ENCODE peak calls at places on chromosomes 7 and 10, in ten cellular contexts. One of them, this sample, is unnamed. For H3K4me1, the result is how much of the 10 kb centered on the place peaks cover.

GRCh38 chr10:87734987-87735827 is 75.5 kb downstream of the PAPSS2 start:
- DNase-seq in upper lobe of left lung: no peak
- DNase-seq in stomach: no peak
- DNase-seq in esophagus muscularis mucosa: no peak
- DNase-seq in thyroid gland: peak
- DNase-seq in suprapubic skin: no peak
- DNase-seq in right lobe of liver: no peak
- DNase-seq in transverse colon: no peak
- DNase-seq in body of pancreas: peak
- DNase-seq in tibial nerve: peak
- DNase-seq in this sample: no peak

GRCh38 chr10:122139627-122140151 is 131.4 kb upstream of the BTBD16 start:
- DNase-seq in thyroid gland: no peak
- DNase-seq in right lobe of liver: no peak
- DNase-seq in transverse colon: no peak
- DNase-seq in tibial nerve: no peak
- DNase-seq in body of pancreas: no peak
- DNase-seq in esophagus muscularis mucosa: no peak
- DNase-seq in stomach: no peak
- DNase-seq in upper lobe of left lung: no peak
- DNase-seq in suprapubic skin: no peak
- DNase-seq in this sample: no peak

GRCh38 chr10:94042001-94042813 is 48.5 kb downstream of the PLCE1 start:
- DNase-seq in transverse colon: no peak
- DNase-seq in upper lobe of left lung: no peak
- DNase-seq in tibial nerve: no peak
- DNase-seq in right lobe of liver: no peak
- DNase-seq in stomach: no peak
- DNase-seq in suprapubic skin: no peak
- DNase-seq in body of pancreas: no peak
- DNase-seq in thyroid gland: no peak
- DNase-seq in esophagus muscularis mucosa: no peak
- DNase-seq in this sample: no peak

GRCh38 chr7:98300595-98301372 is 19.3 kb downstream of the BRI3 start:
- DNase-seq in body of pancreas: no peak
- DNase-seq in transverse colon: no peak
- DNase-seq in upper lobe of left lung: no peak
- DNase-seq in stomach: no peak
- DNase-seq in right lobe of liver: peak
- DNase-seq in suprapubic skin: no peak
- DNase-seq in thyroid gland: no peak
- DNase-seq in tibial nerve: no peak
- DNase-seq in esophagus muscularis mucosa: no peak
- DNase-seq in this sample: no peak

GRCh38 chr7:76262683-76263402 is 39.6 kb upstream of the HSPB1 start:
- DNase-seq in thyroid gland: peak
- DNase-seq in body of pancreas: peak
- DNase-seq in transverse colon: peak
- DNase-seq in stomach: peak
- DNase-seq in suprapubic skin: no peak
- DNase-seq in upper lobe of left lung: peak
- DNase-seq in esophagus muscularis mucosa: no peak
- DNase-seq in tibial nerve: peak
- DNase-seq in right lobe of liver: no peak
- DNase-seq in this sample: no peak

GRCh38 chr10:66148312-66148711 is 777.5 kb upstream of the LRRTM3 start:
- DNase-seq in transverse colon: no peak
- DNase-seq in stomach: no peak
- DNase-seq in body of pancreas: no peak
- DNase-seq in right lobe of liver: no peak
- DNase-seq in thyroid gland: no peak
- DNase-seq in suprapubic skin: no peak
- DNase-seq in esophagus muscularis mucosa: no peak
- DNase-seq in tibial nerve: no peak
- DNase-seq in upper lobe of left lung: no peak
- DNase-seq in this sample: no peak

GRCh38 chr7:51430480-51431086 is 114.0 kb upstream of the COBL start:
- DNase-seq in right lobe of liver: no peak
- DNase-seq in suprapubic skin: no peak
- DNase-seq in tibial nerve: peak
- DNase-seq in body of pancreas: peak
- DNase-seq in esophagus muscularis mucosa: no peak
- DNase-seq in stomach: no peak
- DNase-seq in transverse colon: peak
- DNase-seq in thyroid gland: peak
- DNase-seq in upper lobe of left lung: no peak
- DNase-seq in this sample: no peak

GRCh38 chr7:2411815-2412586 is 8.6 kb downstream of the CHST12 start:
- DNase-seq in upper lobe of left lung: no peak
- DNase-seq in tibial nerve: no peak
- DNase-seq in body of pancreas: no peak
- DNase-seq in right lobe of liver: no peak
- DNase-seq in stomach: no peak
- DNase-seq in esophagus muscularis mucosa: no peak
- DNase-seq in transverse colon: no peak
- DNase-seq in suprapubic skin: no peak
- DNase-seq in thyroid gland: no peak
- DNase-seq in this sample: no peak

GRCh38 chr7:149635561-149636329 is 137.6 kb downstream of the ZNF467 start:
- DNase-seq in upper lobe of left lung: no peak
- DNase-seq in body of pancreas: no peak
- DNase-seq in suprapubic skin: no peak
- DNase-seq in stomach: no peak
- DNase-seq in right lobe of liver: no peak
- DNase-seq in transverse colon: no peak
- DNase-seq in tibial nerve: no peak
- DNase-seq in esophagus muscularis mucosa: no peak
- DNase-seq in thyroid gland: no peak
- DNase-seq in this sample: no peak

GRCh38 chr7:51187941-51188340 is 128.7 kb downstream of the COBL start:
- DNase-seq in transverse colon: no peak
- DNase-seq in esophagus muscularis mucosa: no peak
- DNase-seq in stomach: no peak
- DNase-seq in body of pancreas: peak
- DNase-seq in tibial nerve: no peak
- DNase-seq in upper lobe of left lung: no peak
- DNase-seq in suprapubic skin: no peak
- DNase-seq in right lobe of liver: no peak
- DNase-seq in thyroid gland: no peak
- DNase-seq in this sample: peak

GRCh38 chr7:152859781-152860191 is 100.2 kb downstream of the ACTR3B start:
- DNase-seq in suprapubic skin: no peak
- DNase-seq in right lobe of liver: no peak
- DNase-seq in upper lobe of left lung: no peak
- DNase-seq in stomach: no peak
- DNase-seq in thyroid gland: no peak
- DNase-seq in body of pancreas: no peak
- DNase-seq in esophagus muscularis mucosa: no peak
- DNase-seq in transverse colon: no peak
- DNase-seq in tibial nerve: no peak
- DNase-seq in this sample: no peak

GRCh38 chr10:3825862-3826351 is 40.9 kb upstream of the KLF6 start:
- DNase-seq in right lobe of liver: no peak
- DNase-seq in esophagus muscularis mucosa: no peak
- DNase-seq in tibial nerve: no peak
- DNase-seq in body of pancreas: no peak
- DNase-seq in upper lobe of left lung: no peak
- DNase-seq in thyroid gland: no peak
- DNase-seq in stomach: no peak
- DNase-seq in transverse colon: no peak
- DNase-seq in suprapubic skin: no peak
- DNase-seq in this sample: peak

GRCh38 chr7:132569884-132570614 is 6.2 kb downstream of the PLXNA4 start:
- DNase-seq in thyroid gland: no peak
- DNase-seq in stomach: no peak
- DNase-seq in transverse colon: no peak
- DNase-seq in body of pancreas: no peak
- DNase-seq in right lobe of liver: no peak
- DNase-seq in suprapubic skin: no peak
- DNase-seq in upper lobe of left lung: no peak
- DNase-seq in esophagus muscularis mucosa: no peak
- DNase-seq in tibial nerve: no peak
- DNase-seq in this sample: no peak

GRCh38 chr7:149010451-149010850 is 17.9 kb downstream of the PDIA4 start:
- DNase-seq in transverse colon: no peak
- DNase-seq in stomach: no peak
- DNase-seq in upper lobe of left lung: no peak
- DNase-seq in esophagus muscularis mucosa: no peak
- DNase-seq in thyroid gland: no peak
- DNase-seq in right lobe of liver: peak
- DNase-seq in body of pancreas: no peak
- DNase-seq in suprapubic skin: no peak
- DNase-seq in tibial nerve: no peak
- DNase-seq in this sample: no peak

GRCh38 chr7:88169717-88170320 is 50.0 kb downstream of the SRI start:
- DNase-seq in suprapubic skin: no peak
- DNase-seq in upper lobe of left lung: no peak
- DNase-seq in tibial nerve: no peak
- DNase-seq in transverse colon: no peak
- DNase-seq in stomach: no peak
- DNase-seq in body of pancreas: no peak
- DNase-seq in esophagus muscularis mucosa: no peak
- DNase-seq in thyroid gland: no peak
- DNase-seq in right lobe of liver: no peak
- DNase-seq in this sample: no peak

GRCh38 chr10:79223346-79224048 is 123.8 kb upstream of the PPIF start:
- DNase-seq in transverse colon: peak
- DNase-seq in esophagus muscularis mucosa: no peak
- DNase-seq in upper lobe of left lung: peak
- DNase-seq in right lobe of liver: no peak
- DNase-seq in stomach: peak
- DNase-seq in suprapubic skin: no peak
- DNase-seq in thyroid gland: peak
- DNase-seq in body of pancreas: peak
- DNase-seq in tibial nerve: peak
- DNase-seq in this sample: no peak

GRCh38 chr10:132523561-132524442 is 13.8 kb upstream of the INPP5A start:
- DNase-seq in stomach: no peak
- DNase-seq in right lobe of liver: peak
- DNase-seq in esophagus muscularis mucosa: no peak
- DNase-seq in suprapubic skin: peak
- DNase-seq in body of pancreas: no peak
- DNase-seq in tibial nerve: no peak
- DNase-seq in upper lobe of left lung: peak
- DNase-seq in transverse colon: peak
- DNase-seq in thyroid gland: no peak
- DNase-seq in this sample: peak

DNA sequence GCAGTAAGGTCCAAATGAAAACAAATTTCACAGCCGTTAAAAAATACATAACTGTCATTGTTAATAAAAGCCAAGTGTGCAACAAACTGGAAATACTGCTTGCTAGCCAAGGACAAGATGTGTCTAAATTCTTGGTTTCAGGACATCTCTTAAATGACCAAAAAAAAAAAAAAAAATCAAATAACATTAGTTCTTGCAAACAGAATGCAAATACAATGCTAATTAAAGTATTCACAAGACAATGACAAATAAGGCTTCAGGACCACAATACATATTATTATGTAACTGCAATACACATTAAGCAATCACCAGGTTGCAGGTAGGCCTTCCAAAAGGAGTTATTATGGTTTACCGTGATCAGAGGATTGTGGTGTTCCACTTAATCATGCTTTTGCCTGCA is 3.6 kb downstream of the ARHGAP21 start:
- DNase-seq in stomach: no peak
- DNase-seq in transverse colon: no peak
- DNase-seq in right lobe of liver: no peak
- DNase-seq in thyroid gland: no peak
- DNase-seq in body of pancreas: no peak
- DNase-seq in tibial nerve: no peak
- DNase-seq in suprapubic skin: no peak
- DNase-seq in upper lobe of left lung: no peak
- DNase-seq in esophagus muscularis mucosa: peak
- DNase-seq in this sample: no peak
- H3K4me1 ChIP-seq in stomach: half or more
- H3K4me1 ChIP-seq in transverse colon: half or more
- H3K4me1 ChIP-seq in right lobe of liver: under half
- H3K4me1 ChIP-seq in thyroid gland: under half
- H3K4me1 ChIP-seq in body of pancreas: half or more
- H3K4me1 ChIP-seq in tibial nerve: half or more
- H3K4me1 ChIP-seq in suprapubic skin: half or more
- H3K4me1 ChIP-seq in upper lobe of left lung: under half
- H3K4me1 ChIP-seq in esophagus muscularis mucosa: half or more
- H3K4me1 ChIP-seq in this sample: half or more

GRCh38 chr7:105690286-105690915 is 109.1 kb upstream of the EFCAB10 start:
- DNase-seq in right lobe of liver: no peak
- DNase-seq in transverse colon: no peak
- DNase-seq in thyroid gland: no peak
- DNase-seq in body of pancreas: no peak
- DNase-seq in tibial nerve: no peak
- DNase-seq in esophagus muscularis mucosa: no peak
- DNase-seq in stomach: no peak
- DNase-seq in upper lobe of left lung: no peak
- DNase-seq in suprapubic skin: no peak
- DNase-seq in this sample: no peak
- H3K4me3 ChIP-seq in right lobe of liver: peak
- H3K4me3 ChIP-seq in transverse colon: no peak
- H3K4me3 ChIP-seq in thyroid gland: no peak
- H3K4me3 ChIP-seq in body of pancreas: no peak
- H3K4me3 ChIP-seq in tibial nerve: no peak
- H3K4me3 ChIP-seq in esophagus muscularis mucosa: peak
- H3K4me3 ChIP-seq in stomach: peak
- H3K4me3 ChIP-seq in upper lobe of left lung: no peak
- H3K4me3 ChIP-seq in suprapubic skin: peak
- H3K4me3 ChIP-seq in this sample: peak

DNA sequence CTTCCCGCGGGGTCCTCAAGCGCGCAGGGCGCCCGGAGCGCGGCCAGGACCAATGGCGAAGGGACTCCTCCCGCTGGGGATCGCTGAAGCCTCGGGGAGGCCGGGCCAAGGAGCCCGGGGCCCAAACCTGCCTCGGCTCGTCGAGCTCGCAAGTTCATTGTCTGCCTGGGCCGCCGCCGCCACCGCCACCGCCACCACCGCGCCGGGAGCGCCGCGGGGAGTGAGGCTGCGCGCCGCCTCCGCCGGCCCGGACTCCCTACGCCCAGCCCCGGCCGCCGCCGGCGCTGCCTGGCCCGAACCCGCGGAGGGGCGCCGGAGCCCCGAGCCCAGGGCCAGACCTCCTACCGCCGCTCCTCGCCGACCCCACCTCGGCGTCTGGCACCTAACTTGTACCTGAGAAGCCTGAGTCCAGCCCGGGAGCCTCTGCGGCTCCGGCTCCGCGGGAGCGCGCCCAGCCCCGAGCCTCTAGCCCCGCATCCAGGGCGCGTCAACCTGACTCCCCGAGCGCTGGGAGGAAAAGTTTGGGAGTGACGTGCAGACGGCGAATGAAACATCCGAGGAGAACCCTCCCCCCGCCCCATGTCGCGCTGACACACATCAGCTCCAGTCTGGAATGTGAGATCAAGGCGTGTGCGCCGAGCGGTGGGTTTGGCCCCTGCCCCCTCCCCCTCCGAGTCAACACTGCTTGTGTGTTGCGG is at the start of gene CHST15:
- DNase-seq in body of pancreas: peak
- DNase-seq in right lobe of liver: peak
- DNase-seq in tibial nerve: no peak
- DNase-seq in stomach: peak
- DNase-seq in suprapubic skin: no peak
- DNase-seq in esophagus muscularis mucosa: no peak
- DNase-seq in thyroid gland: peak
- DNase-seq in upper lobe of left lung: peak
- DNase-seq in transverse colon: peak
- DNase-seq in this sample: peak
- TF ChIP-seq POLR2A in body of pancreas: peak
- TF ChIP-seq POLR2A in right lobe of liver: peak
- TF ChIP-seq POLR2A in tibial nerve: peak
- TF ChIP-seq POLR2A in stomach: no peak
- TF ChIP-seq POLR2A in suprapubic skin: no peak
- TF ChIP-seq POLR2A in esophagus muscularis mucosa: peak
- TF ChIP-seq POLR2A in thyroid gland: peak
- TF ChIP-seq POLR2A in upper lobe of left lung: peak
- TF ChIP-seq POLR2A in transverse colon: peak
- TF ChIP-seq POLR2A in this sample: peak

GRCh38 chr7:94949532-94949931 is 42.1 kb downstream of the PPP1R9A start:
- DNase-seq in suprapubic skin: no peak
- DNase-seq in body of pancreas: no peak
- DNase-seq in thyroid gland: no peak
- DNase-seq in upper lobe of left lung: no peak
- DNase-seq in right lobe of liver: no peak
- DNase-seq in tibial nerve: no peak
- DNase-seq in stomach: no peak
- DNase-seq in transverse colon: no peak
- DNase-seq in esophagus muscularis mucosa: no peak
- DNase-seq in this sample: no peak
- H3K4me1 ChIP-seq in suprapubic skin: under half
- H3K4me1 ChIP-seq in body of pancreas: under half
- H3K4me1 ChIP-seq in thyroid gland: under half
- H3K4me1 ChIP-seq in upper lobe of left lung: under half
- H3K4me1 ChIP-seq in right lobe of liver: under half
- H3K4me1 ChIP-seq in tibial nerve: under half
- H3K4me1 ChIP-seq in stomach: under half
- H3K4me1 ChIP-seq in transverse colon: under half
- H3K4me1 ChIP-seq in esophagus muscularis mucosa: under half
- H3K4me1 ChIP-seq in this sample: under half

This sample was measured in gastrocnemius medialis.